ENCODE peak calls at places on chromosomes 12 and 14, in seven cellular contexts. A is stimulated activated CD4-positive, alpha-beta T cell treated with anti-CD3 and anti-CD28 coated beads, Interleukin-2, amount 100 ng/mL, for 48 hours; C is effector memory CD8-positive, alpha-beta T cell; J is omental fat pad; W is foreskin keratinocyte; F is head of caudate nucleus; T is stimulated activated naive CD4-positive, alpha-beta T cell. U is an unnamed sample.

GRCh38 chr12:104526320-104526719 is 69.6 kb downstream of the CHST11 start:
- DNase-seq in C (no peak), A (no peak), T (no peak), W (no peak), F (no peak), J (no peak), U (no peak)

GRCh38 chr14:29521526-29522137 is 406.0 kb downstream of the PRKD1 start:
- DNase-seq in T (no peak), J (no peak), F (no peak), C (no peak), W (peak; percentile 26), A (no peak), U (peak; percentile 23)

GRCh38 chr12:3214508-3215365 is 137.6 kb downstream of the TSPAN9 start:
- DNase-seq in C (no peak), J (no peak), T (no peak), A (no peak), F (peak; percentile 76), W (no peak), U (no peak)

GRCh38 chr12:32895688-32896437 is 714 bp downstream of the PKP2 start:
- DNase-seq in A (no peak), W (no peak), C (no peak), J (no peak), F (no peak), T (no peak), U (no peak)

GRCh38 chr12:25730489-25731349 is 177.6 kb upstream of the LMNTD1 start:
- DNase-seq in T (no peak), F (no peak), J (no peak), A (no peak), W (peak; percentile 31), C (no peak), U (no peak)

GRCh38 chr12:111434680-111435338 is 29.1 kb downstream of the SH2B3 start:
- DNase-seq in W (no peak), A (peak; percentile 67), T (peak; percentile 76), J (no peak), F (peak; percentile 15), C (peak; percentile 88), U (peak; percentile 56)

GRCh38 chr12:21169878-21170472 is 39.0 kb downstream of the SLCO1B1 start:
- DNase-seq in W (peak; percentile 24), C (peak; percentile 2), T (no peak), J (peak; percentile 23), A (peak; percentile 38), F (no peak), U (peak; percentile 8)

GRCh38 chr12:132123970-132124765 is 20.0 kb downstream of the DDX51 start:
- DNase-seq in A (no peak), J (no peak), F (no peak), W (no peak), T (no peak), C (no peak), U (no peak)

GRCh38 chr12:14774944-14775651 is 28.2 kb downstream of the WBP11 start:
- DNase-seq in A (peak; percentile 16), F (peak; percentile 24), T (peak; percentile 32), C (no peak), J (peak; percentile 23), W (peak; percentile 70), U (peak; percentile 70)

GRCh38 chr14:22434030-22434429 is 155.0 kb downstream of the DAD1 start:
- DNase-seq in A (no peak), J (no peak), C (no peak), T (no peak), F (no peak), W (no peak), U (no peak)

GRCh38 chr12:62914443-62914909 is 20.5 kb downstream of the PPM1H start:
- DNase-seq in T (no peak), J (no peak), W (no peak), F (no peak), A (no peak), C (no peak), U (no peak)

GRCh38 chr12:3728686-3729085 is 24.2 kb downstream of the CRACR2A start:
- DNase-seq in C (peak; percentile 49), W (no peak), F (no peak), J (no peak), T (no peak), A (no peak), U (no peak)

GRCh38 chr14:20675669-20676068 is 8.7 kb upstream of the RNASE4 start:
- DNase-seq in F (no peak), T (no peak), W (no peak), A (no peak), C (no peak), J (no peak), U (no peak)

GRCh38 chr14:74049886-74050495 is 30.8 kb downstream of the BBOF1 start:
- DNase-seq in C (no peak), T (no peak), W (no peak), F (no peak), A (no peak), J (no peak), U (no peak)

GRCh38 chr12:17108877-17109520 is 503.0 kb upstream of the LMO3 start:
- DNase-seq in C (no peak), J (no peak), W (peak; percentile 15), F (no peak), T (no peak), A (no peak), U (no peak)

GRCh38 chr12:13175499-13175898 is 21.0 kb upstream of the EMP1 start:
- DNase-seq in W (peak; percentile 97), F (no peak), A (no peak), C (no peak), J (no peak), T (no peak), U (peak; percentile 85)

GRCh38 chr14:93331375-93332031 is 1.3 kb downstream of the BTBD7 start:
- DNase-seq in W (no peak), A (no peak), F (no peak), J (no peak), T (no peak), C (no peak), U (no peak)

GRCh38 chr14:91410781-91411536 is 6.7 kb downstream of the CCDC88C start:
- DNase-seq in A (no peak), J (no peak), C (no peak), W (no peak), T (no peak), F (no peak), U (no peak)

GRCh38 chr12:49462103-49462739 is 76.6 kb upstream of the KCNH3 start:
- DNase-seq in F (no peak), A (no peak), C (no peak), J (no peak), T (no peak), W (no peak), U (no peak)

GRCh38 chr12:24854908-24855307 is 94.0 kb downstream of the BCAT1 start:
- DNase-seq in A (no peak), J (no peak), T (no peak), F (no peak), C (no peak), W (no peak), U (peak; percentile 18)

GRCh38 chr12:68081561-68081960 is 78.0 kb downstream of the IFNG start:
- DNase-seq in J (no peak), T (no peak), F (no peak), C (no peak), W (no peak), A (no peak), U (no peak)

GRCh38 chr12:131363841-131364425 is 347.0 kb upstream of the SFSWAP start:
- DNase-seq in W (no peak), C (no peak), A (no peak), F (no peak), T (no peak), J (no peak), U (no peak)

GRCh38 chr12:33588082-33588712 is 148.6 kb upstream of the SYT10 start:
- DNase-seq in T (no peak), F (no peak), A (no peak), J (no peak), C (no peak), W (peak; percentile 93), U (no peak)

GRCh38 chr14:105292810-105293711 is 7.7 kb downstream of the BRF1 start:
- DNase-seq in W (no peak), C (no peak), F (no peak), T (no peak), J (no peak), A (peak; percentile 43), U (no peak)

GRCh38 chr12:5648692-5649338 is 216.9 kb downstream of the NTF3 start:
- DNase-seq in W (no peak), J (no peak), A (no peak), F (no peak), T (no peak), C (no peak), U (no peak)

GRCh38 chr12:52278530-52278929 is 4.1 kb downstream of the KRT86 start:
- DNase-seq in W (no peak), C (no peak), J (no peak), F (no peak), T (no peak), A (no peak), U (no peak)

GRCh38 chr12:54478270-54478669 is 4.9 kb upstream of the GTSF1 start:
- DNase-seq in W (no peak), T (no peak), J (no peak), C (no peak), A (no peak), F (no peak), U (no peak)

GRCh38 chr14:57833304-57833703 is 32.6 kb downstream of the SLC35F4 start:
- DNase-seq in A (no peak), T (no peak), J (peak; percentile 24), W (peak; percentile 97), C (no peak), F (no peak), U (peak; percentile 97)

GRCh38 chr14:31166271-31166561 is 41.4 kb downstream of the HECTD1 start:
- DNase-seq in J (no peak), A (no peak), T (no peak), C (no peak), W (no peak), F (no peak), U (no peak)

GRCh38 chr14:58104808-58105207 is 47.2 kb downstream of the ARMH4 start:
- DNase-seq in T (no peak), W (peak; percentile 24), J (no peak), C (no peak), F (no peak), A (no peak), U (peak; percentile 88)

GRCh38 chr14:65002586-65003210 is 16.0 kb downstream of the FNTB start:
- DNase-seq in F (no peak), C (no peak), A (no peak), J (no peak), T (no peak), W (no peak), U (peak; percentile 53)

GRCh38 chr12:76274699-76275098 is 73.5 kb downstream of the BBS10 start:
- DNase-seq in W (no peak), T (no peak), F (no peak), A (peak; percentile 13), J (no peak), C (no peak), U (peak; percentile 57)

GRCh38 chr12:112714166-112714565 is 77.4 kb upstream of the RPH3A start:
- DNase-seq in C (no peak), J (no peak), W (peak; percentile 17), T (no peak), F (no peak), A (no peak), U (no peak)

GRCh38 chr12:110565919-110566871 is 16.9 kb downstream of the PPTC7 start:
- DNase-seq in A (no peak), T (no peak), W (peak; percentile 95), J (no peak), C (no peak), F (no peak), U (no peak)

GRCh38 chr14:77037886-77038511 is 9.5 kb upstream of the IRF2BPL start:
- DNase-seq in C (no peak), T (peak; percentile 29), J (no peak), W (no peak), F (no peak), A (no peak), U (peak; percentile 46)

GRCh38 chr14:68380304-68380840 is 412.5 kb downstream of the ZFP36L1 start:
- DNase-seq in J (no peak), A (no peak), W (no peak), C (no peak), F (no peak), T (no peak), U (no peak)

GRCh38 chr12:96981053-96981452 is 74.0 kb downstream of the NEDD1 start:
- DNase-seq in W (no peak), F (no peak), C (no peak), T (no peak), A (no peak), J (no peak), U (peak; percentile 85)

GRCh38 chr14:72726444-72726843 is 167.5 kb downstream of the DPF3 start:
- DNase-seq in W (no peak), A (no peak), C (no peak), F (no peak), T (no peak), J (no peak), U (no peak)